ENCODE peak calls at places on chromosomes 12 and 14, in four cellular contexts. K is uterus, V is AG04450, I is MM.1S. Q is an unnamed sample.

GRCh38 chr12:94615284-94616216 is 34.8 kb downstream of the TMCC3 start:
- DNase-seq in K (peak; percentile 26), V (peak; percentile 6), I (no peak), Q (no peak)

GRCh38 chr12:88931598-88931997 is 351.3 kb upstream of the KITLG start:
- DNase-seq in K (no peak), V (no peak), I (no peak), Q (no peak)

GRCh38 chr14:93019367-93019843 is 96.3 kb downstream of the ITPK1 start:
- DNase-seq in I (no peak), K (peak; percentile 58), V (no peak), Q (no peak)

GRCh38 chr12:6650832-6651231 is 3.6 kb upstream of the ACRBP start:
- DNase-seq in I (no peak), V (no peak), K (no peak), Q (no peak)

GRCh38 chr14:104227806-104228205 is 89.4 kb downstream of the KIF26A start:
- DNase-seq in K (no peak), I (no peak), V (no peak), Q (no peak)

GRCh38 chr12:73935817-73936216 is 601.8 kb upstream of the ATXN7L3B start:
- DNase-seq in V (no peak), I (peak; percentile 27), K (no peak), Q (no peak)

GRCh38 chr14:103281496-103282231 is 52.4 kb upstream of the EIF5 start:
- DNase-seq in V (no peak), K (peak; percentile 56), I (no peak), Q (peak; percentile 31)

GRCh38 chr14:104473244-104473565 is 106.4 kb upstream of the C14orf180 start:
- DNase-seq in I (no peak), V (no peak), K (no peak), Q (no peak)

GRCh38 chr14:73176673-73177072 is 40.4 kb downstream of the PSEN1 start:
- DNase-seq in I (no peak), K (no peak), V (no peak), Q (no peak)

GRCh38 chr12:100163416-100164152 is 20.9 kb upstream of the BLTP3B start:
- DNase-seq in I (peak; percentile 70), V (no peak), K (peak; percentile 38), Q (no peak)

GRCh38 chr12:113277511-113277910 is 56.2 kb downstream of the TPCN1 start:
- DNase-seq in I (no peak), V (no peak), K (no peak), Q (no peak)

GRCh38 chr14:55302770-55303472 is 31.7 kb downstream of the FBXO34 start:
- DNase-seq in K (no peak), V (no peak), I (no peak), Q (no peak)

GRCh38 chr14:28756896-28757570 is 9.6 kb upstream of the FOXG1 start:
- DNase-seq in V (no peak), I (no peak), K (no peak), Q (no peak)

GRCh38 chr12:14874882-14875281 is 10.8 kb downstream of the MGP start:
- DNase-seq in I (no peak), V (no peak), K (no peak), Q (no peak)

GRCh38 chr12:2998789-2999264 is 39.6 kb downstream of the TEAD4 start:
- DNase-seq in I (no peak), K (peak; percentile 86), V (peak; percentile 44), Q (no peak)

GRCh38 chr14:81018714-81019512 is 63.5 kb downstream of the TSHR start:
- DNase-seq in I (no peak), K (no peak), V (no peak), Q (no peak)

GRCh38 chr14:68820536-68820935 is 27.7 kb upstream of the ZFP36L1 start:
- DNase-seq in K (no peak), V (no peak), I (no peak), Q (no peak)

GRCh38 chr14:55354500-55354899 is 57.1 kb downstream of the ATG14 start:
- DNase-seq in V (no peak), I (peak; percentile 44), K (peak; percentile 17), Q (peak; percentile 12)

GRCh38 chr12:48281811-48282210 is 68.9 kb downstream of the ZNF641 start:
- DNase-seq in I (no peak), K (no peak), V (no peak), Q (no peak)

GRCh38 chr14:59905193-59905592 is 14.8 kb upstream of the LRRC9 start:
- DNase-seq in I (no peak), K (no peak), V (no peak), Q (no peak)

GRCh38 chr12:63821781-63822251 is 22.7 kb upstream of the SRGAP1 start:
- DNase-seq in I (no peak), V (no peak), K (peak; percentile 30), Q (no peak)

GRCh38 chr12:25828188-25828587 is 130.3 kb upstream of the RASSF8 start:
- DNase-seq in K (no peak), V (no peak), I (no peak), Q (no peak)
- TF ChIP-seq CTCF in K (no peak), V (no peak), I (no peak), Q (no peak)

GRCh38 chr14:71725802-71726638 is 206.2 kb upstream of the RGS6 start:
- DNase-seq in K (no peak), V (no peak), I (no peak), Q (peak; percentile 61)

GRCh38 chr14:71721791-71722190 is 210.4 kb upstream of the RGS6 start:
- DNase-seq in V (no peak), I (no peak), K (no peak), Q (no peak)

GRCh38 chr14:71722885-71723284 is 209.3 kb upstream of the RGS6 start:
- DNase-seq in V (no peak), I (no peak), K (no peak), Q (no peak)

GRCh38 chr14:71716371-71716770 is 215.9 kb upstream of the RGS6 start:
- DNase-seq in K (no peak), V (no peak), I (no peak), Q (no peak)

DNA sequence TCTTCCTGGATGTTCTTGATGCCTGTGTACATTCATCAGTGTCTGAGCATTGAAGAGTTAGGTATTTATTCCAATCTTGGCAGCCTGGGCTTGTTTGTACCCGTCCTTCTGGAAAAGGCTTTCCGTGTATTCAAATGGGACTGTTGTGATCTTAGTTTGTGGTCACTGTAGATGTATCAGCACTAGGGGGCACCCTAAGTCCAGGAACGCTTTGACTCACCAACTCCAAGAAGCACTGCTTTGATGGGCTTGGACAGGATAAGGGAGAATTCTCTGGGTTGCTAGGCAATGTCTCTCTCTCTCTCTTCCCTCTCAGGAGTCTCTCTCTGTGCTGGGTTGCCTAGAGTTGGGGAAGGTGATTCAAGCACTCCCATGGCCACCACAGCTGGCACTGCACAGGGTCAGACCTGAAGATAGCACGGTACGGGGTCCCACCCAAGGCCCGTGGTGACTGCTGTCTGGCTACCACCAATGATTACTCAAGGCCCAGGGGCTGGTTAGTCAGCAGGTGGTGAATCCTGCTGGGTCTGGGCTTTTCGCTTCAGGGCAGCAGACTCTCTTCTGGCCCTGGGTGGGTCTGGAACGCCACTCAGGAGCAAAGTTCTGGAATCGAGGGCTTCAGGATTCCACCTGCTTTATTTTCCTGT is 211.1 kb upstream of the RGS6 start:
- DNase-seq in K (no peak), I (no peak), V (no peak), Q (peak; percentile 40)
- TF ChIP-seq CTCF in K (peak; percentile 23), I (peak; percentile 40), V (peak; percentile 78), Q (peak; percentile 53)

DNA sequence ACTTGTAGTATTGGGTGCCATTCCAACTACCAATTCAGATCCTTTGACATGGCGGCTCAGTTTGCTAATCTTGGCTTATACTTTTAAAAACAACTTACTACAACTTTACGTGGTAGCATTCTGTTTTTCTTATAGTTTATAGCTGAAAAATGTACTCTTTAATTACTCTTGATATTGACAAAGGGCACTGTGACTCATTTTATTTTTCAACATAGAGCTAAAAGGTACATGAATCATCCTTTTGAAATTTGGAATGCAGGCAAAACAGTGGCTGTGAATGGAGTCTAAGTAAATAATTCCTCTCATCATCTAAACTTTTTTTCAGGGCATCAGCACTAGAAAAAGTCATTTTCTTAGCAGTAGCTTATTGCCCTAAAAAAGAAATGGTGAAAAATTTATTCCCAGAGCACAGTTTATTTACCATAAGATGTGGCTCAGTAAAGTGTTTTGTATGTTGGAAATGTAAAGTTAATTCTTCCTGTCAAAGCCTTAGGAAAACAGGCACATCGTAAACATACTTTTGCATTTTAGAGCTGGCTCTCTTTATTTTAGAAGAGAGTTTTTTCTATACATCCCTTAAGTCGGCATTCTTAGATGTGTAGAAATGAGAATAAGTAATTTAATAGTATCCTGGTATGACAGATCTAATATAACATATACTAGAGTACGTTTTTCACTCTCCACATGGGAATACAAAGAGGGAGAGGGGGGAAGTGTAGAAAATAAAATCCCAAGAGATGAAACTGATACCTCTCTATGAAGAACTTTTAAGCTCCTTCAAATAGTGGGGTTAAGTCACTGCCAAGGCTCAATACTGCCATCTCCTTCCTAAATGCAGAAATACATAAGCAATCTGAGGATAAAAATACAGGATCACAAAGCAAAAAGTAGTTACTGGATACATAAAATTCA is 55.2 kb downstream of the SLC25A21 start:
- DNase-seq in V (peak; percentile 8), I (no peak), K (no peak), Q (peak; percentile 63)
- TF ChIP-seq CTCF in V (peak; percentile 70), I (peak; percentile 10), K (no peak), Q (peak; percentile 77)

GRCh38 chr12:12786716-12787601 is 1.5 kb downstream of the APOLD1 start:
- DNase-seq in I (peak; percentile 86), V (no peak), K (peak; percentile 90), Q (peak; percentile 41)
- TF ChIP-seq CTCF in I (peak; percentile 12), V (no peak), K (peak; percentile 62), Q (no peak)

DNA sequence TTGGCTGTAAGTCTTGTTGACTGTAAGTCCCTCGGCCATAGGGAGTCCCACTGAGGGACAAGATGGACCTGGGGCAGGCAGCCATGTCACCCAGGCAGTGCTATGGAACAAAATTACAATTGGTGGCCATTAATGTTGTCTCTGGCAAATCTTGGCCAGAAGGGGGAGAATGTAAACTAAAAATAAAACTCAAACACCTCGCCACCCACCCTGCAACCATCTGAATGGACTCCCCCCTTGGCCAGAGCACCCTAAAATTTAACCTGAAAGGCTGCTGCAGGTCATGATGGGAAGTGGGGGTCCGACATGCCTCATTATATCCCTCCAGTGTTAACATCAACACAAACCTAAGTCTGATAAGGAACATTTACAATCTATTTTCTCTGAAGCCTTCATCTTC is 8.2 kb downstream of the SLC22A17 start:
- DNase-seq in K (no peak), I (no peak), V (no peak), Q (no peak)
- TF ChIP-seq CTCF in K (no peak), I (no peak), V (no peak), Q (no peak)